ENCODE peak calls at places on chromosomes 5 and 9, in six cellular contexts. V, M, J, T, X and R are unnamed samples.
A peak's percentile ranks its signal among the peaks of the same experiment; 100 is the strongest.

GRCh38 chr9:72041775-72042194 is 18.6 kb downstream of the C9orf57 start:
- DNase-seq in V (peak; percentile 76), M (peak; percentile 95), J (no peak), T (peak; percentile 80), X (no peak), R (peak; percentile 67)

GRCh38 chr5:26868504-26868903 is 169.9 kb downstream of the CDH9 start:
- DNase-seq in V (no peak), M (no peak), J (no peak), T (no peak), X (no peak), R (no peak)

GRCh38 chr9:137237759-137238726 is 3.0 kb upstream of the TUBB4B start:
- DNase-seq in V (no peak), M (no peak), J (no peak), T (no peak), X (no peak), R (no peak)

GRCh38 chr9:29514862-29515261 is 1941.6 kb upstream of the C9orf72 start:
- DNase-seq in V (no peak), M (no peak), J (no peak), T (no peak), X (no peak), R (no peak)

GRCh38 chr9:76699966-76700365 is 64.3 kb upstream of the PCA3 start:
- DNase-seq in V (peak; percentile 77), M (peak; percentile 14), J (no peak), T (no peak), X (no peak), R (no peak)

GRCh38 chr5:82924241-82924989 is 152.8 kb downstream of the TMEM167A start:
- DNase-seq in V (no peak), M (no peak), J (no peak), T (no peak), X (no peak), R (no peak)

GRCh38 chr5:141840826-141841360 is 37.3 kb downstream of the PCDH1 start:
- DNase-seq in V (no peak), M (no peak), J (no peak), T (no peak), X (peak; percentile 72), R (no peak)

GRCh38 chr9:106333487-106333886 is 529.5 kb upstream of the ZNF462 start:
- DNase-seq in V (no peak), M (peak; percentile 96), J (no peak), T (no peak), X (no peak), R (no peak)

GRCh38 chr5:145450286-145450969 is 384.7 kb downstream of the PRELID2 start:
- DNase-seq in V (peak; percentile 21), M (no peak), J (no peak), T (no peak), X (no peak), R (no peak)

GRCh38 chr5:66410056-66410455 is 186.1 kb upstream of the MAST4 start:
- DNase-seq in V (no peak), M (no peak), J (no peak), T (no peak), X (peak; percentile 36), R (no peak)

GRCh38 chr5:150488519-150489357 is 19.2 kb upstream of the NDST1 start:
- DNase-seq in V (peak; percentile 59), M (no peak), J (no peak), T (no peak), X (no peak), R (peak; percentile 87)

GRCh38 chr5:108382784-108383358 is 973 bp upstream of the FBXL17 start:
- DNase-seq in V (peak; percentile 44), M (peak; percentile 57), J (peak; percentile 43), T (no peak), X (peak; percentile 9), R (no peak)

GRCh38 chr5:113331201-113331551 is 103.6 kb downstream of the TSSK1B start:
- DNase-seq in V (peak; percentile 68), M (no peak), J (no peak), T (no peak), X (no peak), R (no peak)

GRCh38 chr9:136225366-136225747 is 20.3 kb downstream of the QSOX2 start:
- DNase-seq in V (no peak), M (no peak), J (peak; percentile 32), T (no peak), X (no peak), R (no peak)

GRCh38 chr5:160188151-160188967 is 40.9 kb upstream of the FABP6 start:
- DNase-seq in V (peak; percentile 82), M (peak; percentile 38), J (no peak), T (no peak), X (no peak), R (peak; percentile 75)

GRCh38 chr5:115807654-115808052 is 8.8 kb downstream of the CDO1 start:
- DNase-seq in V (no peak), M (no peak), J (no peak), T (no peak), X (no peak), R (no peak)
- H3K27me3 ChIP-seq in V (no peaks in the 10 kb centered on the region), M (peaks cover 2% of the 10 kb centered on the region), J (peaks cover 5% of the 10 kb centered on the region), T (no peaks in the 10 kb centered on the region), X (no peaks in the 10 kb centered on the region), R (no peaks in the 10 kb centered on the region)

GRCh38 chr5:123992641-123993040 is 480.7 kb downstream of the CSNK1G3 start:
- DNase-seq in V (no peak), M (no peak), J (no peak), T (no peak), X (no peak), R (no peak)
- H3K27me3 ChIP-seq in V (no peaks in the 10 kb centered on the region), M (no peaks in the 10 kb centered on the region), J (no peaks in the 10 kb centered on the region), T (no peaks in the 10 kb centered on the region), X (no peaks in the 10 kb centered on the region), R (no peaks in the 10 kb centered on the region)

GRCh38 chr5:31948006-31948405 is 226.1 kb downstream of the GOLPH3 start:
- DNase-seq in V (no peak), M (peak; percentile 93), J (no peak), T (no peak), X (no peak), R (no peak)
- H3K27me3 ChIP-seq in V (peaks cover 21% of the 10 kb centered on the region), M (no peaks in the 10 kb centered on the region), J (no peaks in the 10 kb centered on the region), T (no peaks in the 10 kb centered on the region), X (peaks cover 17% of the 10 kb centered on the region), R (no peaks in the 10 kb centered on the region)

DNA sequence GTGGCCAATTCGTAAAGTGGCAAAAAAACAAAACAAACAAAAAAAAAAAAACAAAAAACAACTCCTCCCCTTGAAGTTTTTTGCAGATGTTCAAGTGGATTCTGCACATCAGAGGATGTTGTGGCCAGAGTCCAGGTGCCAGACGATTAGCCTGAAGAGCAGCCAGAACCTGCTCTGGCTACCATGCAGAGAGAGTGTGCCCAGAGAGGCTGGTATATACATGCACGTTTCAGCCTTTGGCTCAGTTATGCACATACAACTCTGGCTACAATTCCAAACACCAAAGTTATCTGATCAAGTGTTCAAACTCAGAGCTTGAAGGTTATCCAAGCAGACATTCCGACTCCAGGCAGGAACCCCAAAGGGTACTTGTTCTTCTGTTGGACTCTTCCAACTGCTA is 34.7 kb downstream of the GGTA1 start:
- DNase-seq in V (no peak), M (no peak), J (no peak), T (no peak), X (no peak), R (no peak)
- H3K27me3 ChIP-seq in V (peaks cover 48% of the 10 kb centered on the region), M (peaks cover 3% of the 10 kb centered on the region), J (no peaks in the 10 kb centered on the region), T (peaks cover 14% of the 10 kb centered on the region), X (peaks cover 12% of the 10 kb centered on the region), R (no peaks in the 10 kb centered on the region)

GRCh38 chr9:134701581-134702259 is 60.1 kb downstream of the COL5A1 start:
- DNase-seq in V (no peak), M (no peak), J (no peak), T (no peak), X (no peak), R (no peak)
- H3K27me3 ChIP-seq in V (no peaks in the 10 kb centered on the region), M (no peaks in the 10 kb centered on the region), J (no peaks in the 10 kb centered on the region), T (no peaks in the 10 kb centered on the region), X (no peaks in the 10 kb centered on the region), R (no peaks in the 10 kb centered on the region)

GRCh38 chr9:131810351-131811170 is 70.7 kb upstream of the RAPGEF1 start:
- DNase-seq in V (no peak), M (no peak), J (no peak), T (no peak), X (no peak), R (peak; percentile 62)
- H3K27me3 ChIP-seq in V (peaks cover 72% of the 10 kb centered on the region), M (peaks cover 12% of the 10 kb centered on the region), J (no peaks in the 10 kb centered on the region), T (peaks cover 24% of the 10 kb centered on the region), X (peaks cover 9% of the 10 kb centered on the region), R (no peaks in the 10 kb centered on the region)

GRCh38 chr5:34534237-34535108 is 121.7 kb upstream of the RAI14 start:
- DNase-seq in V (peak; percentile 97), M (peak; percentile 91), J (no peak), T (no peak), X (no peak), R (no peak)

GRCh38 chr5:34535944-34536628 is 120.0 kb upstream of the RAI14 start:
- DNase-seq in V (peak; percentile 40), M (peak; percentile 83), J (no peak), T (no peak), X (no peak), R (no peak)

GRCh38 chr5:34535433-34535832 is 120.7 kb upstream of the RAI14 start:
- DNase-seq in V (no peak), M (no peak), J (no peak), T (no peak), X (no peak), R (no peak)

GRCh38 chr5:34531736-34532135 is 124.4 kb upstream of the RAI14 start:
- DNase-seq in V (peak; percentile 80), M (no peak), J (no peak), T (no peak), X (no peak), R (no peak)

GRCh38 chr5:34533582-34534236 is 122.4 kb upstream of the RAI14 start:
- DNase-seq in V (peak; percentile 29), M (no peak), J (no peak), T (no peak), X (no peak), R (no peak)
- H3K27me3 ChIP-seq in V (no peaks in the 10 kb centered on the region), M (no peaks in the 10 kb centered on the region), J (no peaks in the 10 kb centered on the region), T (no peaks in the 10 kb centered on the region), X (no peaks in the 10 kb centered on the region), R (no peaks in the 10 kb centered on the region)

DNA sequence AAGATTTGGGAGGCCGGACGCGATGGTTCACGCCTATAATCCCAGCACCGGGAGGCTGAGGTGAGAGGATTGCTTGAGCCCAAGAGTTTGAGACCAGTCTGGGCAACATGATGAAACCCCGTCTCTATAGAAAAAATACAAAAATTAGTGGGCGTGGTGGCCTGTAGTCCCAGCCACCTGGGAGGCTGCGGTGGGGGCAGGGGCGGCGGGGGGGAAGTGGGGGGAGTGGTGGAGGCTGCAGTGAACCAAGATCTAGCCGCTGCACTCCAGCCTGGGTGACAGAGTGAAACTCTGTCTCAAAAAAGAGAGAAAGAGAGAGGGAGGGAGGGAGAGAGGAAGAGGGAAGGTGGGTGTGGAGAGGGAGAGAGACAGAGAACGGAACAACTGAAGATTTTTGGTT is 4.9 kb upstream of the RPL26L1 start:
- DNase-seq in V (no peak), M (no peak), J (no peak), T (no peak), X (no peak), R (no peak)
- H3K27me3 ChIP-seq in V (no peaks in the 10 kb centered on the region), M (no peaks in the 10 kb centered on the region), J (no peaks in the 10 kb centered on the region), T (no peaks in the 10 kb centered on the region), X (no peaks in the 10 kb centered on the region), R (no peaks in the 10 kb centered on the region)

DNA sequence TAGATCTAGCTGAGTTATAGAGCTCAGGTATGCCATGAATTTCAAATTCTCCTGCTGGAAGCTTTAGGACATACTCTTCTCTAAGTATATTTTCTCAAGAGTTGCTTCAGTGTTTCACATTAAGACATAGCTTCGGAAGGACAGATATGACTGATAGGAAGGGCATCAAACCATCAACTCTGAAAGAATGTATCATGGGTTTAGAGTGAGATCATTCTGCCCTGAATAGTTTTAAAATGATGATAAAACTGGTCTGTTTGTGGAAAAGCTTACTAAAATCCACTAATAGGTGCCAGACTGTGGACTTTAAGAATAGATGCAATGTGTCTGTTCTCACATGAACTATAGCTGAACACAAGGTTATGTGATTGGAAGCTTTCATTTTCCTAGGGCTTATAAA is 8.4 kb downstream of the SPEF2 start:
- DNase-seq in V (peak; percentile 52), M (no peak), J (no peak), T (no peak), X (no peak), R (no peak)
- H3K27me3 ChIP-seq in V (no peaks in the 10 kb centered on the region), M (no peaks in the 10 kb centered on the region), J (no peaks in the 10 kb centered on the region), T (no peaks in the 10 kb centered on the region), X (no peaks in the 10 kb centered on the region), R (no peaks in the 10 kb centered on the region)